ENCODE peak calls at places on chromosomes 6 and 20, in six cellular contexts. O is endothelial cell of umbilical vein, Y is ascending aorta, N is neural progenitor cell, Q is fibroblast of lung, X is lung. E is an unnamed sample.

GRCh38 chr20:57754190-57754589 is 44.4 kb upstream of the PMEPA1 start:
- DNase-seq in O (no peak), Y (peak), N (no peak), Q (no peak), X (no peak), E (no peak)

GRCh38 chr6:106880952-106881351 is 93.6 kb downstream of the CD24 start:
- DNase-seq in O (no peak), Y (no peak), N (no peak), Q (no peak), X (no peak), E (no peak)

GRCh38 chr6:28764014-28764723 is 159.6 kb downstream of the TRIM27 start:
- DNase-seq in O (no peak), Y (no peak), N (no peak), Q (no peak), X (no peak), E (no peak)

GRCh38 chr6:166056637-166057036 is 111.0 kb downstream of the TBXT start:
- DNase-seq in O (no peak), Y (no peak), N (no peak), Q (peak), X (no peak), E (no peak)

GRCh38 chr20:2139250-2139649 is 37.6 kb downstream of the STK35 start:
- DNase-seq in O (no peak), Y (no peak), N (peak), Q (no peak), X (no peak), E (no peak)

GRCh38 chr6:28124350-28124970 is at the start of gene ZSCAN16:
- DNase-seq in O (peak), Y (peak), N (peak), Q (peak), X (peak), E (peak)

GRCh38 chr6:148491638-148492210 is 149.1 kb downstream of the SASH1 start:
- DNase-seq in O (no peak), Y (no peak), N (no peak), Q (no peak), X (no peak), E (no peak)

GRCh38 chr6:34284563-34285545 is 36.0 kb upstream of the SMIM29 start:
- DNase-seq in O (peak), Y (peak), N (no peak), Q (peak), X (peak), E (peak)

GRCh38 chr20:38138086-38138777 is 26.8 kb downstream of the TGM2 start:
- DNase-seq in O (no peak), Y (no peak), N (no peak), Q (no peak), X (no peak), E (no peak)

GRCh38 chr6:132816665-132817064 is 2.3 kb downstream of the RPS12 start:
- DNase-seq in O (no peak), Y (no peak), N (no peak), Q (no peak), X (no peak), E (no peak)

GRCh38 chr6:26331809-26332226 is 33.2 kb upstream of the BTN3A2 start:
- DNase-seq in O (no peak), Y (no peak), N (no peak), Q (no peak), X (no peak), E (no peak)

GRCh38 chr6:10316327-10316726 is 98.5 kb downstream of the TFAP2A start:
- DNase-seq in O (no peak), Y (no peak), N (no peak), Q (peak), X (no peak), E (peak)

GRCh38 chr6:107636486-107636885 is 146.6 kb downstream of the SOBP start:
- DNase-seq in O (no peak), Y (no peak), N (peak), Q (no peak), X (no peak), E (no peak)

GRCh38 chr20:2909953-2910352 is 36.7 kb downstream of the PTPRA start:
- DNase-seq in O (no peak), Y (no peak), N (no peak), Q (no peak), X (no peak), E (no peak)

GRCh38 chr20:6731951-6732580 is 35.4 kb upstream of the BMP2 start:
- DNase-seq in O (no peak), Y (no peak), N (no peak), Q (peak), X (no peak), E (no peak)

DNA sequence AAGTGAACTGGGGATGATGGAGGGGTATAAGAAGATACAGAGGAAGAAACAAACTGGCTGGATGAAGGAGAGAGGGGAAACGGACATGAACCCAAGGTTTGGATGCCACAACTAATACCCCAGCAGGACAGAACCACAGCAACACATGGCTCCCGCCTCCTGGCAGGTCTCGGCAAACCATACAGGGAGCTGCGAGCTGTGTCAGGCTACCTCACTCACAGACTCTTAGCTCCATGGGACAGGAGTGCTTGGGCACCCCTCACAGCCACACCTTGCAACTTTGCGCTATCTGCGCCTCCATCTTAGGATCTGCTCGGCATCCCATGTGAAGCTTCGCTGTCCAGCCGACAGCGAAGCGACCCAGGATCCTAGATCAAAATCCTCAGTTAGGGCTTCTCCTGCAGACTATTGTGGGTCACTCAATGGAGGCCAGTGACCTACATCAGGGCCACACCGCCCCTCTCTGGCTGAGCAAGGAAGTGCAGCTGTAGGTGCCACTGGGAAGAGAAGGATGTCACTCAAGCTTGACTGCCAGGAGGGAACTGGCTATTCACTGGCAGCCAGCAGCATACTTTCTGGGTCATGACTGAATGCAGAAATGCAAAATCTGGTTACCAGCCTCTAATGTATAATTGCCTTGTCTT is 174.4 kb upstream of the RIN2 start:
- DNase-seq in O (peak), Y (peak), N (peak), Q (peak), X (peak), E (peak)
- TF ChIP-seq CTCF in O (peak), Y (peak), N (peak), Q (peak), X (peak), E (peak)

DNA sequence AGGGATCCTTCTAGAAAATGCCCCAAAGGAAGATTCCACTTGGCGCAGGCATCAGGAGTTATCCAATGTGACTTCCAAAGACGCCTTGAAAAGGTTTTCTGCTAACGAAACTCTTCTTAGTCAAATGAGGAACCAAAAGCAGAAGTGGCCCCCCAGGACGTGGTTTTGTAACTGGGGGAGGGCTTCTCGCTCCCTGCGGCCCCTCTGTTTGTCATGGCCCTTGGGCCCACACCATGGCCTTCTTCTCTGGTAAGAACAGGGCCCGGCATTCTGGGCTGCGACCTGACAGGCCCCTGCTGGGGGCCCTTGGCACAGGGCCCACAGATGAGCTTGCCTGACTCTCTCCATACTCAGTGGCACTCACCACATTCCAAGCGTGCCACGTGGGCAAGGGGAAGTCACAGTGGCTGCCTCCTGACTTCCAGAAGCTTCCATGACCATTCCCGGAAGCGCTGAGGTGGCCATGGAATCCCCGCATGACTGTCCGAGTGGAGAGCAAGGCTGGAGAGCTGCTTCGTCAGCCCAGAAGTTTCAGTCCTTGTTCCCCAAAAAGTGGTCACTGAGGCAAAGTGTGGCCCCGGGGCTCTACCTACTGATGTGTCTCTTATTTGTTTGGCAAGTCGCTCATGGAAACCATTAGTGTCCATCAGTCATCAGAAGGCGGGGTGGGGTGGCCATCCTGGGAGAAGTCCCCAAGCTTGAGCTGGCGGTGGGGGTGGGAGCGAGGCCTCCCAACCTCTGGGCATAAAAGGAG is 881 bp upstream of the CTSZ start:
- DNase-seq in O (no peak), Y (peak), N (no peak), Q (no peak), X (peak), E (no peak)
- H3K4me3 ChIP-seq in O (no peak), Y (peak), N (no peak), Q (no peak), X (no peak), E (no peak)

DNA sequence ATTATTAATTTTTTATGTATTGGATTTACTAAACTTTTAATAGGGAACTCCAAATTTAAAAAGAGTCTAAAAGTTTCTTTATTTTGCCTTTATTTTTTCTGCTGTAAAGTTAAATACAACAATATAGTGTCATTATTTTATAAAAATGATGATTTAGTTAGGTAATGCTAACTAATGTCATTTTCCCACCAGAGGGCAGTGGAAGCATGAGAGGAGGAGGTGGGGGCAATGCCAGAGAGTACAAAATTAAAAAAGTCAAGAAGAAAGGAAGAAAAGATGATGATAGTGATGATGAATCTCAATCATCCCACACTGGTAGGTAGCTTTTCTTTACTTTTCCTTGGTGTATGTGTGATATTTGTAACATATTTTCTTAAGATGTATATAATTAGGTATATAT is 20.2 kb upstream of the FHL5 start:
- DNase-seq in O (no peak), Y (no peak), N (peak), Q (peak), X (no peak), E (no peak)
- TF ChIP-seq CTCF in O (peak), Y (peak), N (peak), Q (peak), X (no peak), E (peak)

DNA sequence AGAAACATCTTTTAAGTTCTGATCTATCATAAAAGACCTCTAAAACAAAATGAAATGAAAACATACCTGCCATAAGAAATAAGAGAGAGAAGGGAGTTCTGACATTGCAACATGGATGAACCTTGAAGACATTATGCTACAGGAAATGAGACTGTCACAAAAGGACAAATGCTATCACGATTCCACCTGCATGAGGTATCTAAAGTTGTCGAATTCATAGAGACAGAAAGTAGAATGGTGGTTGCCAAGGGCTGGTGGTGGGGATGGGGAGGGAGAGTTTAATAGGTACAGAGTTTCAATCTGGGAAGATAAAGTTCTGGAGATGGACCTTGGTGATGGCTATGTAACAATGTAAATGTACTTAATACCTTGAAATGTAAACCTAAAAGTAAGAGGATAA is 3.3 kb downstream of the EZR start:
- DNase-seq in O (no peak), Y (peak), N (no peak), Q (no peak), X (no peak), E (no peak)
- H3K4me3 ChIP-seq in O (no peak), Y (no peak), N (peak), Q (peak), X (no peak), E (peak)

DNA sequence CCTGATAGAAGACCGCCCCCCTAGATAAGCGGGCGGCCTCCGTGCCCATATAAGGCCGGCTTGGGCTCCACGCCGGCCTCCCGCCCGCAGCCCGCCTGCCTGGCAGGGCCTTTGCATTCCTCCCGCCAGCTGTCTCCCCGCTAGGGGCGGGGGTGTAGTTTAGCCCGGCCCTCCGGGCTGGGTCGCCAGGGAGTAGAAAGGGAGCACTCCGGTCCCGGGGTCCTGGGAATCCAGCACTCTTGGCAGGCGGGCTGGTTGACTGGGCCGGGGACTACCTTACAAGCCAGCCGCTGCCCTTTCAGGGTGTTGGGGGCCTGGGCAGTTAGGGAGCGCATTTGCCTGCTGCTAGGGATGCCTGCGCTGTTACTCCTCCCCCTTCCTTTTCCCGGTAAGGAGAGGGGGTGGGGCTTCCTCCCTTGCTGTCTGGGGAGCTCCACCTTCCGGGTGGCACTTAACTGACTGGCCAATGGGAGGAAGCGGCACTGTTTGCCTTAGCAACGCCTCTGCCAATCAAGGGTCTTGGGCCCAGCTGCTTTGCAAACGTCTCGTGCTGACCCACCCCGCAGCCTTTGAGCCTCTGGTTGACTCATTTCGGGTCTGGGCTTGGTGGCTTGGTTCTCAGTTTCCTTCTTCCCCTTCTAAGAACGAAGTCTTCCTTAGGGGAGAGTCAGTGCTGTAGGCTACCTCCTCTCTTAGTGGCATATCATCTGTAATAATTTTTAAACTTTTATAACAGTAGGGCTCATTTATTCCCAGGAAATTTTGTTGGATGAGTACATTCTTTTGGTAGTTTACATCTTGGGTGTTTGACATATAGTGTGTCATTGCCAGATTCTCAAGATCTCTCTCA is 3.4 kb downstream of the SRF start:
- DNase-seq in O (peak), Y (peak), N (peak), Q (peak), X (peak), E (peak)
- TF ChIP-seq CTCF in O (peak), Y (no peak), N (peak), Q (no peak), X (no peak), E (no peak)

DNA sequence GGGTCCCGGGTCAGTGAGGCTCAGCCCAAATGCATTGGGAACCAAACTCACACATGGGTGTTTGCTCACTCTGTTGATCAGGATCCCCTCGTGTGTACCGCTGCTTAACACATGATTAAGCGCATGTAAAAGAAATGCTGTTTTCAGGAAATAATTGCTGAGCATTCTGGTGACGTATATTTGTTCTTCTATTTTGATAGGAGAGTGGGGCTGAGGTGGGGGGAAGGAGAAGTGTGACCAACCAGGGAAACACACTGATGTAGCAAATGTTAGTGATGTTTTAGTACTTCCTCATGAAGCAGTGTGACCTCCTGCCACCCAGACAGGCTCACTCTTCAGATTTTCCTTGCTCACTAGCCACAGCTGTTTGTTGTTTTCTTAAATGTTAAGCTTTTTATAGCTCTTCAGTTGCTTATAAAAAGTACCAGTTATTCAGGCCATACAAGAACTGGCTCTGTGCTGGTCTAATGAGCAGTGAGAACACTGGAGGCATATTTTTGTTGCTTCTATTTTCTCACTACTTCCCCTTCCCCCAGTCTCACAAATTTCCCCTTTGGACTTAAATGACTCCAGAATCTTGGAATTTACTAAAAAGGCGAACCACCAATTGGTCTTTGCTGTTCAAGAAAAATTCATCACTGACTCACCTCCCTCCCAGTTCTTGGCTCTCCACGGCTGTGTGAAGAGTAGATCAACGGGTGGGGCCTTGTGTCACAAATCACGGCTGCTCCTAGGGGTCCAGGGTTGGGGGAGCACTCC is 79.2 kb upstream of the BACH2 start:
- DNase-seq in O (no peak), Y (peak), N (no peak), Q (peak), X (no peak), E (peak)
- H3K4me3 ChIP-seq in O (no peak), Y (no peak), N (no peak), Q (no peak), X (no peak), E (no peak)

DNA sequence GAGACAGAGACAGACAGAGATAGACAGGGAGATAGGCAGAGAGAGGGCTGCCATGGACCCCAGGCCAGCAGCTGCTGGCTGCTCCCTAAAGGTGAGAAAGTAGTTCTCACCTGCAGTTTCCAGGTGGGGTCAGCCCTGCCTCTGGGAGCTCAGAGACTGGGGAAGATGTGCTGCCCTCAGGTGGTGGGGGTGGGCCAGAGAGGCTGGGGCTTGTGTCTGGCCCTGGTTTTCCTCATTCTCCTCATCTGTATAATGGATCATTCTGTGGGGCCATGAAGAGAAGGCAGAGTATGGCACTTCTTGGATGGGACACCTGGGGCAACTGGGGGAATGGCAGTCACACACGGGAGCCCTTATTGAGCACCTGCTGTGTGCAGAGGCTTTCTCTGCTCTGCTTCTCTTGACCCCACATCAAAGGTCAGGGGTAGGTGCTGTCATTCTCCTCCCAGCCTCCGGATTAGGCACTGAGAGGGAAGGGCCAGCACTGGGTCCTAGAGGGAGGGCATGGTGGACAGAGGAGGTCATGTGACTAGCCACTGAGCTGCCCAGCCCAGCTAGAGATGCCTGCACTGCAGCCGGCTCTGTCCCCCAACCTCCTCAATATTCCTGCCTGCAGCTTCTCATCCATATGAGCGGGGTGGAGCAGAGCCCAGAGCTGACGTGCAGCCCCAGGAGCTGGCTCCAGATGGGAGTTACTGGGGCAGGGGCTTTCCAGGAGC is 4.1 kb downstream of the ANGPT4 start:
- DNase-seq in O (no peak), Y (no peak), N (no peak), Q (no peak), X (no peak), E (no peak)
- TF ChIP-seq CTCF in O (no peak), Y (no peak), N (no peak), Q (no peak), X (no peak), E (no peak)

GRCh38 chr20:19241440-19241839 is 29.0 kb downstream of the SLC24A3 start:
- DNase-seq in O (no peak), Y (no peak), N (no peak), Q (no peak), X (no peak), E (no peak)
- H3K4me3 ChIP-seq in O (no peak), Y (no peak), N (no peak), Q (no peak), X (no peak), E (no peak)

GRCh38 chr6:156877126-156877863 is 100.1 kb downstream of the ARID1B start:
- DNase-seq in O (no peak), Y (no peak), N (no peak), Q (no peak), X (no peak), E (no peak)

GRCh38 chr6:156875062-156875461 is 97.9 kb downstream of the ARID1B start:
- DNase-seq in O (no peak), Y (no peak), N (no peak), Q (no peak), X (no peak), E (no peak)

GRCh38 chr6:156878688-156879087 is 101.5 kb downstream of the ARID1B start:
- DNase-seq in O (no peak), Y (no peak), N (no peak), Q (no peak), X (no peak), E (no peak)

GRCh38 chr6:156873654-156874380 is 96.6 kb downstream of the ARID1B start:
- DNase-seq in O (no peak), Y (no peak), N (no peak), Q (no peak), X (no peak), E (no peak)

GRCh38 chr6:156876302-156876701 is 99.1 kb downstream of the ARID1B start:
- DNase-seq in O (no peak), Y (no peak), N (peak), Q (no peak), X (no peak), E (no peak)
- TF ChIP-seq CTCF in O (peak), Y (no peak), N (peak), Q (peak), X (no peak), E (peak)